ENCODE peak calls at places on chromosomes 12 and 14, in ten cellular contexts. S is CD4-positive, CD25-positive, alpha-beta regulatory T cell; D is fibroblast of mammary gland; Y is naive thymus-derived CD4-positive, alpha-beta T cell; I is PC-3; R is lower leg skin; O is left ventricle myocardium inferior; K is GM12865; Z is AG04450; G is right lobe of liver. U is an unnamed sample.
A peak's percentile ranks its signal among the peaks of the same experiment; 100 is the strongest.

GRCh38 chr14:56247495-56248087 is 129.4 kb downstream of the PELI2 start:
- DNase-seq in S (no peak), D (peak; percentile 42), Y (no peak), I (peak; percentile 74), R (no peak), O (no peak), K (no peak), Z (no peak), G (no peak), U (no peak)

GRCh38 chr14:77986808-77987207 is 183.4 kb upstream of the NRXN3 start:
- DNase-seq in S (no peak), D (no peak), Y (no peak), I (no peak), R (no peak), O (no peak), K (no peak), Z (no peak), G (no peak), U (no peak)

GRCh38 chr14:54778618-54779017 is 124.0 kb downstream of the GCH1 start:
- DNase-seq in S (no peak), D (no peak), Y (no peak), I (no peak), R (no peak), O (peak; percentile 48), K (no peak), Z (no peak), G (peak; percentile 86), U (no peak)

GRCh38 chr14:57871487-57872080 is 5.7 kb upstream of the SLC35F4 start:
- DNase-seq in S (no peak), D (peak; percentile 82), Y (no peak), I (peak; percentile 93), R (no peak), O (no peak), K (peak; percentile 43), Z (peak; percentile 2), G (no peak), U (no peak)

GRCh38 chr12:113287146-113287898 is 47.6 kb downstream of the SLC8B1 start:
- DNase-seq in S (no peak), D (no peak), Y (no peak), I (no peak), R (no peak), O (no peak), K (no peak), Z (no peak), G (no peak), U (no peak)

GRCh38 chr12:39990122-39991101 is 115.5 kb downstream of the SLC2A13 start:
- DNase-seq in S (peak; percentile 30), D (peak; percentile 60), Y (peak; percentile 42), I (peak; percentile 61), R (peak; percentile 87), O (peak; percentile 30), K (peak; percentile 64), Z (peak; percentile 2), G (peak; percentile 58), U (peak; percentile 63)

GRCh38 chr12:12807970-12808702 is 5.0 kb upstream of the DDX47 start:
- DNase-seq in S (peak; percentile 18), D (peak; percentile 67), Y (peak; percentile 86), I (peak; percentile 56), R (peak; percentile 86), O (peak; percentile 44), K (peak; percentile 89), Z (no peak), G (no peak), U (peak; percentile 70)

GRCh38 chr14:65453807-65454480 is 41.4 kb downstream of the FUT8 start:
- DNase-seq in S (no peak), D (no peak), Y (no peak), I (no peak), R (no peak), O (no peak), K (no peak), Z (no peak), G (no peak), U (no peak)

GRCh38 chr12:92945659-92946220 is 16.6 kb upstream of the EEA1 start:
- DNase-seq in S (no peak), D (no peak), Y (no peak), I (no peak), R (no peak), O (no peak), K (no peak), Z (no peak), G (peak; percentile 64), U (no peak)

GRCh38 chr12:57235012-57235727 is 5.7 kb downstream of the SHMT2 start:
- DNase-seq in S (no peak), D (no peak), Y (no peak), I (no peak), R (no peak), O (peak; percentile 77), K (no peak), Z (no peak), G (peak; percentile 92), U (no peak)

GRCh38 chr14:55699131-55700057 is 119.4 kb downstream of the KTN1 start:
- DNase-seq in S (no peak), D (peak; percentile 63), Y (no peak), I (peak; percentile 99), R (no peak), O (no peak), K (no peak), Z (no peak), G (no peak), U (no peak)

DNA sequence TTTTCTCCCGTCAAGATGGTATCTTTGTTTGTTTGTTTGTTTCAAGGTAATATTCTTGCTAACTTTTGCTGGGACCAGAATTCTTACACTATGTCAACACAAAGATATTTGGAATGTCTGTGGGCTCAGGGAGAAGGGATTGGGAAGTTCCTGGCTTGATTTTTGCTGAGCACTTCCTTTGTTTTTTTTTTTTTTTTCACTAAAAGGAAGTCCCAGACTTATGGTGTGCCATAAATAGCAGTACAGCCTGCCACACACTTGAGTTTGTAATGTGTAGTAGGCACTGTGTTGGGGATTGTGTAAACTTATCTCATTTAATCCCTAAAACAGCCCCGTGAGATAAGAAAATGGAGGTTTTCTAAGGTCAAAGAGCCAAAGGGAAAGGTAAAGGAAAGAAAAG is 11.1 kb upstream of the RNU6-7 start:
- DNase-seq in S (no peak), D (no peak), Y (no peak), I (no peak), R (no peak), O (no peak), K (no peak), Z (no peak), G (no peak), U (no peak)
- H3K4me3 ChIP-seq in S (no peak overlapping the region), D (no peak overlapping the region), Y (no peak overlapping the region), I (no peak overlapping the region), R (no peak overlapping the region), O (no peak overlapping the region), K (no peak overlapping the region), Z (no peak overlapping the region), G (no peak overlapping the region), U (no peak overlapping the region)

DNA sequence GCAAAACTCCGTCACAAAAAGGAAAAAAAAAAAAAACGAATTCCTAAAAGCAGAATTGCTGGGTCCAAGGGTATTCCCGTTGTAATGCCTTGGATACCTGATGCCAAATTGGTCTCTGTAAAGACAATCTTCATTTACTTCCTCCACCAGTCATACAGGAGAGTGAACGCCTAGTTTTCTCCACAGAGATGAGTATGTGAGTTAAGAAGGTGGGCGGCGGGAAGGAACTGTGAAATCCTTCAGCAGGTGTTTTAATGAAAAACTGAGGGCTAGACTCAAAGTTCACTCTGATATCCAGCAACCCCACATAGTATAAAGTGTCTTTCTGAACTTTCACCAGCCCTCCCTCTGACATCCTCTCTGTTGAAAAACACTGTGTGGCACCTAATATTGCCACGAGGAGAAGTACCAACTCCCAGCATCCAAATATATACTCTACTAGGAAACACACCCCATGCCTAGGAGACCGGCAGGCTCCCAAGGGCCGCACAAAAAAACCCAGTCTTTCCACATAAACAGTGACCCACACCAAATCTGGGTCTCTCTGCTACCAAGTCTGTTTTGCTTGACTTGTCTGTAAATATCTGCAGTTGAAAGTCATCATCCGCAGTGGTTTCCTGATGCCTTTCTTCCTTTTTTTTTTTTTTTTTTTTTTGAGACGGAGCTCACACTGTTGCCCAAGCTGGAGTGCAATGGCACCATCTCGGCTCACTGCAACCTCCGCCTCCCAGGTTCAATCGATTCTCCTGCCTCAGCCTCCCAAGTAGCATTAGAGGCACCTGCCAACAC is 30.3 kb upstream of the FOXN3 start:
- DNase-seq in S (no peak), D (no peak), Y (peak; percentile 23), I (no peak), R (no peak), O (no peak), K (no peak), Z (no peak), G (no peak), U (no peak)
- H3K4me3 ChIP-seq in S (no peak overlapping the region), D (no peak overlapping the region), Y (no peak overlapping the region), I (no peak overlapping the region), R (no peak overlapping the region), O (no peak overlapping the region), K (no peak overlapping the region), Z (no peak overlapping the region), G (no peak overlapping the region), U (no peak overlapping the region)

GRCh38 chr12:72031066-72031465 is 92.4 kb downstream of the TPH2 start:
- DNase-seq in S (no peak), D (no peak), Y (no peak), I (no peak), R (no peak), O (no peak), K (no peak), Z (no peak), G (no peak), U (no peak)

GRCh38 chr12:72035625-72036024 is 97.0 kb downstream of the TPH2 start:
- DNase-seq in S (no peak), D (no peak), Y (no peak), I (no peak), R (no peak), O (no peak), K (no peak), Z (no peak), G (no peak), U (no peak)

DNA sequence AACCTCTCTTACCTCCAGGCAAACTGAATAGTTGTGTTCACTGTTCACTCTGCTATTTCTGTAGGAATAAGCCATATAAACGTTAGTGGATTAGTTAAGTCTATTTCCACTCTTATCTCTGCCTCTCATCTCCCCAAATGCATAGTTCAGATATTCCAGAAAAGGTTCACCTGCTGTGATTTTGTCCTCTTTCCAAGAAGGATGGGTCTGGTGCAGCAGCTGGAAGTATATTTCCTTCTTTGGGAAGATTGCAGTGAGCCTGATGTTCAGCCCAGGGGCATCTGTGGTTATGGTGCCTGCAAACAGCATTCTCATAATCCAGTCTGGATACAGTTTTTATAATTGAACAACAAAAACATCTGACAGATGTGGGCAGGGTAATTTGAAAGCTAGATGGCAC is 97.7 kb downstream of the TPH2 start:
- DNase-seq in S (no peak), D (no peak), Y (no peak), I (no peak), R (no peak), O (no peak), K (no peak), Z (no peak), G (no peak), U (no peak)
- H3K4me3 ChIP-seq in S (no peak overlapping the region), D (no peak overlapping the region), Y (no peak overlapping the region), I (no peak overlapping the region), R (no peak overlapping the region), O (no peak overlapping the region), K (no peak overlapping the region), Z (no peak overlapping the region), G (no peak overlapping the region), U (no peak overlapping the region)

DNA sequence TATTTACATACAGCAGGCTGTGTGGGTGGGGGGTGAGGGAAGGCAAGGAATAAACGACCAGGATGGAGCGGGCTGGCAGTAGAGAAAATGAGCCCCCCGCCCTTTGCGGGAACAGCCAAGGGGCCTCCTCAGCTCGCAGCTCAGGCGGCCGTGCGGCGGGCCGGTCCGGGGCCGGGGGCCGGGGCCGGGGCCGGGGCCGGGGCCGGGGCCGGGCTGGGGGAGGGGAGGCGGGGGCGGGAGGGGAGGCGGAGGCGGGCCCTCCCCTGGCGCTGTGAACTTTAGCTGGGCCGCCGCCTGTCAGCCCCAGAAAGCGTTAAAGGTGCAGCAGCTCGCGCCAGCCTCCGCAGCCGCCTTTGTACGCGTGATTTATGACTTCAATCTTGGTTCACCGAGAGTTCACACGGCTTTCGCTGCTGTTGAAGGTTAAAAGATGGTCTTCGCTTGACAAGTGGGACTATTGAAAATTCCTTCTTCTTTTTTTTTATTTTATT is 28.8 kb downstream of the HOXC4 start:
- DNase-seq in S (peak; percentile 9), D (peak; percentile 57), Y (peak; percentile 32), I (no peak), R (no peak), O (no peak), K (no peak), Z (no peak), G (no peak), U (no peak)
- H3K4me3 ChIP-seq in S (peak overlapping the region; percentile 53), D (peak overlapping the region; percentile 29), Y (peak overlapping the region; percentile 50), I (no peak overlapping the region), R (no peak overlapping the region), O (peak overlapping the region; percentile 19), K (no peak overlapping the region), Z (no peak overlapping the region), G (no peak overlapping the region), U (no peak overlapping the region)